ENCODE peak calls at places on chromosomes 13 and 19, in four cellular contexts. One of them, this sample, is unnamed.

GRCh38 chr19:10416083-10416379 is 4.3 kb upstream of the PDE4A start:
- ATAC-seq in activated CD8-positive, alpha-beta T cell treated with anti-CD3 and anti-CD28 coated beads, Interleukin-2, amount 10 ng/mL, durations not matched to agents 7 days and 5 days: no peak
- ATAC-seq in effector memory CD8-positive, alpha-beta T cell: no peak
- ATAC-seq in Right ventricle myocardium superior: no peak
- ATAC-seq in this sample: no peak

GRCh38 chr19:28794301-28794700 is 418.6 kb downstream of the UQCRFS1 start:
- ATAC-seq in activated CD8-positive, alpha-beta T cell treated with anti-CD3 and anti-CD28 coated beads, Interleukin-2, amount 10 ng/mL, durations not matched to agents 7 days and 5 days: no peak
- ATAC-seq in Right ventricle myocardium superior: peak
- ATAC-seq in effector memory CD8-positive, alpha-beta T cell: no peak
- ATAC-seq in this sample: no peak

GRCh38 chr19:19662866-19663291 is 597 bp downstream of the ATP13A1 start:
- ATAC-seq in Right ventricle myocardium superior: no peak
- ATAC-seq in effector memory CD8-positive, alpha-beta T cell: peak
- ATAC-seq in activated CD8-positive, alpha-beta T cell treated with anti-CD3 and anti-CD28 coated beads, Interleukin-2, amount 10 ng/mL, durations not matched to agents 7 days and 5 days: no peak
- ATAC-seq in this sample: peak

GRCh38 chr19:10808937-10809655 is 26.9 kb downstream of the TMED1 start:
- ATAC-seq in Right ventricle myocardium superior: no peak
- ATAC-seq in effector memory CD8-positive, alpha-beta T cell: peak
- ATAC-seq in activated CD8-positive, alpha-beta T cell treated with anti-CD3 and anti-CD28 coated beads, Interleukin-2, amount 10 ng/mL, durations not matched to agents 7 days and 5 days: peak
- ATAC-seq in this sample: no peak

GRCh38 chr13:29936051-29936813 is 85.8 kb upstream of the UBL3 start:
- ATAC-seq in Right ventricle myocardium superior: no peak
- ATAC-seq in activated CD8-positive, alpha-beta T cell treated with anti-CD3 and anti-CD28 coated beads, Interleukin-2, amount 10 ng/mL, durations not matched to agents 7 days and 5 days: peak
- ATAC-seq in effector memory CD8-positive, alpha-beta T cell: no peak
- ATAC-seq in this sample: peak

GRCh38 chr19:38321646-38322323 is 2.1 kb downstream of the KCNK6 start:
- ATAC-seq in effector memory CD8-positive, alpha-beta T cell: no peak
- ATAC-seq in Right ventricle myocardium superior: peak
- ATAC-seq in activated CD8-positive, alpha-beta T cell treated with anti-CD3 and anti-CD28 coated beads, Interleukin-2, amount 10 ng/mL, durations not matched to agents 7 days and 5 days: no peak
- ATAC-seq in this sample: no peak

GRCh38 chr13:59435024-59435423 is 728.7 kb downstream of the DIAPH3 start:
- ATAC-seq in Right ventricle myocardium superior: no peak
- ATAC-seq in effector memory CD8-positive, alpha-beta T cell: no peak
- ATAC-seq in activated CD8-positive, alpha-beta T cell treated with anti-CD3 and anti-CD28 coated beads, Interleukin-2, amount 10 ng/mL, durations not matched to agents 7 days and 5 days: no peak
- ATAC-seq in this sample: no peak

GRCh38 chr13:60414177-60414576 is 17.2 kb downstream of the TDRD3 start:
- ATAC-seq in effector memory CD8-positive, alpha-beta T cell: no peak
- ATAC-seq in Right ventricle myocardium superior: peak
- ATAC-seq in activated CD8-positive, alpha-beta T cell treated with anti-CD3 and anti-CD28 coated beads, Interleukin-2, amount 10 ng/mL, durations not matched to agents 7 days and 5 days: no peak
- ATAC-seq in this sample: no peak

GRCh38 chr19:43455321-43456113 is 9.9 kb downstream of the LYPD3 start:
- ATAC-seq in Right ventricle myocardium superior: no peak
- ATAC-seq in effector memory CD8-positive, alpha-beta T cell: no peak
- ATAC-seq in activated CD8-positive, alpha-beta T cell treated with anti-CD3 and anti-CD28 coated beads, Interleukin-2, amount 10 ng/mL, durations not matched to agents 7 days and 5 days: no peak
- ATAC-seq in this sample: no peak

This sample was measured in stimulated activated memory B cell treated with anti-CD40 and anti-IgM and Interleukin-4, amounts not matched to agents 10 μg/mL and 1 μg/mL and 100 μg/mL, for 72 hours.